ENCODE peak calls at places on chromosomes 1 and 21, in seven cellular contexts. R is small intestine; U is colonic mucosa; G is fibroblast of lung; Z is K562; W is CD4-positive, CD25-positive, alpha-beta regulatory T cell; M is adrenal gland. S is an unnamed sample.

GRCh38 chr1:220330265-220330664 is 58.0 kb upstream of the RAB3GAP2 start:
- DNase-seq in R (no peak), U (no peak), G (peak; percentile 42), Z (no peak), W (no peak), M (no peak), S (no peak)

GRCh38 chr1:2801046-2801445 is 447 bp downstream of the TTC34 start:
- DNase-seq in R (no peak), U (no peak), G (no peak), Z (no peak), W (no peak), M (no peak), S (no peak)

GRCh38 chr1:39919545-39919944 is 17.8 kb upstream of the MYCL start:
- DNase-seq in R (peak; percentile 90), U (peak; percentile 48), G (peak; percentile 59), Z (peak; percentile 86), W (no peak), M (no peak), S (peak; percentile 78)

GRCh38 chr1:244097523-244098390 is 46.7 kb downstream of the ZBTB18 start:
- DNase-seq in R (no peak), U (no peak), G (no peak), Z (no peak), W (no peak), M (no peak), S (peak; percentile 21)

GRCh38 chr1:94306521-94306920 is 69.1 kb upstream of the ARHGAP29 start:
- DNase-seq in R (no peak), U (no peak), G (no peak), Z (no peak), W (no peak), M (no peak), S (no peak)

GRCh38 chr1:41924911-41925310 is 6.2 kb upstream of the HIVEP3 start:
- DNase-seq in R (no peak), U (no peak), G (no peak), Z (no peak), W (no peak), M (no peak), S (no peak)

GRCh38 chr21:43345746-43346409 is 81.1 kb downstream of the SIK1 start:
- DNase-seq in R (no peak), U (no peak), G (peak; percentile 89), Z (peak; percentile 57), W (no peak), M (no peak), S (peak; percentile 79)

GRCh38 chr1:206555473-206555935 is 48.2 kb downstream of the RASSF5 start:
- DNase-seq in R (no peak), U (no peak), G (no peak), Z (peak; percentile 79), W (peak; percentile 30), M (peak; percentile 40), S (peak; percentile 46)

GRCh38 chr1:82978461-82979324 is 1020.2 kb downstream of the TTLL7 start:
- DNase-seq in R (no peak), U (no peak), G (no peak), Z (no peak), W (no peak), M (no peak), S (no peak)

GRCh38 chr1:30768169-30768829 is 10.7 kb upstream of the LAPTM5 start:
- DNase-seq in R (no peak), U (no peak), G (no peak), Z (no peak), W (no peak), M (no peak), S (no peak)

GRCh38 chr1:153386500-153386901 is 4.4 kb downstream of the S100A8 start:
- DNase-seq in R (no peak), U (peak; percentile 19), G (no peak), Z (no peak), W (no peak), M (peak; percentile 42), S (no peak)

GRCh38 chr1:200969726-200970521 is 53.6 kb downstream of the KIF21B start:
- DNase-seq in R (no peak), U (no peak), G (no peak), Z (no peak), W (no peak), M (no peak), S (no peak)

GRCh38 chr1:36494971-36495370 is 12.3 kb upstream of the CSF3R start:
- DNase-seq in R (no peak), U (no peak), G (no peak), Z (no peak), W (no peak), M (no peak), S (no peak)

GRCh38 chr1:3491291-3492246 is 37.1 kb downstream of the ARHGEF16 start:
- DNase-seq in R (peak; percentile 62), U (peak; percentile 77), G (peak; percentile 29), Z (peak; percentile 97), W (peak; percentile 75), M (peak; percentile 73), S (peak; percentile 72)

GRCh38 chr1:95043141-95043980 is 29.4 kb downstream of the ALG14 start:
- DNase-seq in R (peak; percentile 83), U (peak; percentile 86), G (peak; percentile 91), Z (peak; percentile 77), W (peak; percentile 63), M (peak; percentile 81), S (peak; percentile 92)

GRCh38 chr1:114086601-114087368 is 66.9 kb downstream of the SYT6 start:
- DNase-seq in R (no peak), U (no peak), G (no peak), Z (no peak), W (no peak), M (no peak), S (no peak)

GRCh38 chr1:114087495-114087894 is 66.2 kb downstream of the SYT6 start:
- DNase-seq in R (no peak), U (no peak), G (no peak), Z (no peak), W (no peak), M (no peak), S (no peak)

GRCh38 chr1:114089502-114090138 is 64.0 kb downstream of the SYT6 start:
- DNase-seq in R (no peak), U (no peak), G (no peak), Z (no peak), W (no peak), M (no peak), S (no peak)

GRCh38 chr1:114091711-114092110 is 62.0 kb downstream of the SYT6 start:
- DNase-seq in R (no peak), U (no peak), G (no peak), Z (no peak), W (no peak), M (no peak), S (no peak)

DNA sequence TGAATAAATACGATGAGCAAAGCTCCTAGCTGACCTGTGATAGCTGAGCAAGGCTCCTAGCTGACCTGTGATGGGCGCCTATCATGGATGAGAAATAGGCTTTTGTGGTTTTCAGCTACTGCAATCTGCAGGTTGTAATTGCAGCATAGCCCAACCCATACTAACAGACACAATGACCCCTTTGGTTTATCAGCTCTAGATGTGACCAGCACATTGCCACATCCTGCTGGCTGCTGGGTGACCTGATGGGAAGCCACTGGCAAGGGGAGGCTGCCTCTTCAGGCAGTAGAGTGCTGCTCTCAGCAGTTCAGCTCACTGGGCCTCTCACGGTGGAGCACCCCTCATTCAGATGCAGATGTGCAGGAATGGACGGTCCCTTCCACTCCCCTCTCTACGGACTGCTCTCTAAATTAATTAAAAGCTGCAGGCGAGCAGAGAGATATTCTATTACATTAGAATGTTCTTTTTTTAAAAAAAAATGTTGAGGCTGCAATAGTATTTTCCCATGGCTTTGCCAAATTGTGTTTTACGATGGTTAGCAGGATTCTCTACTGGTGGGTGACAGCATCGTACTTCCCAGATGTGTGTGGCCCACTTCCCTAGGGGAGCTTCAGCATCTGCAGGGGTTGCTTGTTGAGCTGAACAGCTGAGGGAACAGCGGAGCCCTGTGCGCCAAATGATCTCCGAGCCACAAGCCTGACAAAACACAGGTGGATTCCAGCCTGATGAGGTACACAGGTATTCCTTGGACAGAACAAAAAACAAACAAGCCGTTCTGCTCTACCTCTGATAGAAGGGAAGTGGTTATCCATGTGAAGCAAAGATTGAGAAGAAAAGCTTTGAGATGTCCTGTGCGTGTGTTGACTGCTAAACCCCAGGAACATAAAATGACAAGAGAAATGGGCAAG is 65.0 kb downstream of the SYT6 start:
- DNase-seq in R (no peak), U (no peak), G (no peak), Z (no peak), W (no peak), M (no peak), S (no peak)
- H3K27me3 ChIP-seq in R (no peaks in the 10 kb centered on the region), U (no peaks in the 10 kb centered on the region), G (peaks cover 21% of the 10 kb centered on the region), Z (peaks cover 49% of the 10 kb centered on the region), W (peaks cover 4% of the 10 kb centered on the region), M (no peaks in the 10 kb centered on the region), S (peaks cover 77% of the 10 kb centered on the region)

GRCh38 chr21:45584786-45585185 is 42.5 kb upstream of the SLC19A1 start:
- DNase-seq in R (no peak), U (no peak), G (no peak), Z (no peak), W (no peak), M (no peak), S (no peak)
- H3K27me3 ChIP-seq in R (no peaks in the 10 kb centered on the region), U (no peaks in the 10 kb centered on the region), G (peaks cover 4% of the 10 kb centered on the region), Z (peaks cover 30% of the 10 kb centered on the region), W (peaks cover 17% of the 10 kb centered on the region), M (no peaks in the 10 kb centered on the region), S (peaks cover 25% of the 10 kb centered on the region)

GRCh38 chr1:22673486-22674409 is 20.7 kb downstream of the C1QB start:
- DNase-seq in R (peak; percentile 77), U (peak; percentile 84), G (peak; percentile 70), Z (peak; percentile 70), W (no peak), M (peak; percentile 41), S (peak; percentile 80)

GRCh38 chr1:22677861-22678521 is 25.0 kb downstream of the C1QB start:
- DNase-seq in R (no peak), U (no peak), G (no peak), Z (no peak), W (no peak), M (no peak), S (no peak)

GRCh38 chr1:22671999-22672398 is 19.0 kb downstream of the C1QB start:
- DNase-seq in R (no peak), U (no peak), G (no peak), Z (no peak), W (no peak), M (no peak), S (no peak)

GRCh38 chr1:22676916-22677601 is 24.0 kb downstream of the C1QB start:
- DNase-seq in R (peak; percentile 61), U (no peak), G (no peak), Z (no peak), W (no peak), M (no peak), S (no peak)

GRCh38 chr1:22674410-22674749 is 21.3 kb downstream of the C1QB start:
- DNase-seq in R (no peak), U (no peak), G (no peak), Z (no peak), W (no peak), M (no peak), S (no peak)
- H3K27me3 ChIP-seq in R (no peaks in the 10 kb centered on the region), U (no peaks in the 10 kb centered on the region), G (peaks cover 28% of the 10 kb centered on the region), Z (peaks cover 47% of the 10 kb centered on the region), W (peaks cover 2% of the 10 kb centered on the region), M (peaks cover 16% of the 10 kb centered on the region), S (peaks cover 42% of the 10 kb centered on the region)

DNA sequence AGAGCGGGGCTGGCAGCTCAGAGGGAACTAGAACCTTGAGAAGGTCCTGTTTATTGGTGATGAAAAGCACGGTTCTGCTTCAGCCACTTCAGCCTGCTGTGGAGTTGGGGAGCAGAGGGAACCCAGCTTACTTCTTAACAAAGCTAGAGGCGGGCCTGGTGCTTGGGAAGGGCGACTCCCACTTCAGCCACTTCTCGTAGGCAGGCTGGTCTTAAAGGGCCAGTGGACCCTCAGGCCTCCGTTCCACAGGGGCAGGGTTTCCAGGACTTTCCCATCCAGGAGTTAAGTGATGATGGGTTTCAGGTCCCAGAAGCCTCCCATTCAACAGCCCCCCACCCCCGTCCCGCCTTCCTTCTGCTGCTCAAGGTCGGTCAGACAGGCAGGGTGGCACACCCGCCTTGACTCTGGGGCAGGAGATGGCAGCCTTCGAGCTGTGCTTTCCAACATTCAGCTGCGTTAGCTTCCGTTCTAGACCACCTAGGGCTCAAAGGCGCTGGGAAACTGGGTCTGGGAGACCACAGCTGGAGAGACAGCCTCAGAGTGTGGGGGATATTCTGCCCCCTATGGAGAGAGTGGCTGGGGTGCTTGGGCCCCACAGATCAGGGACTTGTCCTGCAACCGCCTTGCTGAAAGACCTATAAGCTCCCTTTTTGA is 3.4 kb downstream of the RUNX3 start:
- DNase-seq in R (no peak), U (no peak), G (no peak), Z (no peak), W (no peak), M (no peak), S (peak; percentile 57)
- H3K27me3 ChIP-seq in R (peaks cover 6% of the 10 kb centered on the region), U (peaks cover 58% of the 10 kb centered on the region), G (peaks cover 43% of the 10 kb centered on the region), Z (peaks cover 88% of the 10 kb centered on the region), W (no peaks in the 10 kb centered on the region), M (peaks cover 58% of the 10 kb centered on the region), S (no peaks in the 10 kb centered on the region)

S was measured in GM23248.